ENCODE peak calls at places on chromosomes 12 and 14, in five cellular contexts. One of them, this sample, is unnamed.

GRCh38 chr12:57085999-57086950 is 2.6 kb upstream of the NAB2 start:
- DNase-seq in GM12878: no peak
- DNase-seq in K562: peak
- DNase-seq in breast epithelium: no peak
- DNase-seq in Peyer's patch: peak
- DNase-seq in this sample: no peak

GRCh38 chr12:101857043-101857558 is 20.3 kb upstream of the DRAM1 start:
- DNase-seq in GM12878: no peak
- DNase-seq in K562: no peak
- DNase-seq in breast epithelium: no peak
- DNase-seq in Peyer's patch: no peak
- DNase-seq in this sample: no peak

GRCh38 chr14:103284574-103285467 is 49.2 kb upstream of the EIF5 start:
- DNase-seq in GM12878: no peak
- DNase-seq in K562: no peak
- DNase-seq in breast epithelium: no peak
- DNase-seq in Peyer's patch: no peak
- DNase-seq in this sample: no peak

GRCh38 chr12:1093166-1093751 is 102.2 kb downstream of the ERC1 start:
- DNase-seq in GM12878: no peak
- DNase-seq in K562: no peak
- DNase-seq in breast epithelium: no peak
- DNase-seq in Peyer's patch: no peak
- DNase-seq in this sample: peak

GRCh38 chr12:110234197-110235154 is 46.6 kb upstream of the ATP2A2 start:
- DNase-seq in GM12878: no peak
- DNase-seq in K562: no peak
- DNase-seq in breast epithelium: no peak
- DNase-seq in Peyer's patch: no peak
- DNase-seq in this sample: no peak

GRCh38 chr14:90693413-90693812 is 122.8 kb downstream of the TTC7B start:
- DNase-seq in GM12878: no peak
- DNase-seq in K562: no peak
- DNase-seq in breast epithelium: no peak
- DNase-seq in Peyer's patch: no peak
- DNase-seq in this sample: no peak

GRCh38 chr14:40252817-40253447 is 820.7 kb upstream of the FBXO33 start:
- DNase-seq in GM12878: no peak
- DNase-seq in K562: no peak
- DNase-seq in breast epithelium: no peak
- DNase-seq in Peyer's patch: no peak
- DNase-seq in this sample: no peak

GRCh38 chr12:3661028-3661427 is 91.9 kb downstream of the CRACR2A start:
- DNase-seq in GM12878: no peak
- DNase-seq in K562: no peak
- DNase-seq in breast epithelium: no peak
- DNase-seq in Peyer's patch: no peak
- DNase-seq in this sample: no peak

GRCh38 chr12:12715459-12716150 is 1.6 kb upstream of the CDKN1B start:
- DNase-seq in GM12878: no peak
- DNase-seq in K562: no peak
- DNase-seq in breast epithelium: no peak
- DNase-seq in Peyer's patch: peak
- DNase-seq in this sample: peak

GRCh38 chr12:103144278-103144677 is 186.8 kb downstream of the ASCL1 start:
- DNase-seq in GM12878: peak
- DNase-seq in K562: no peak
- DNase-seq in breast epithelium: no peak
- DNase-seq in Peyer's patch: no peak
- DNase-seq in this sample: no peak

GRCh38 chr12:29148065-29148957 is 767 bp upstream of the FAR2 start:
- DNase-seq in GM12878: no peak
- DNase-seq in K562: peak
- DNase-seq in breast epithelium: no peak
- DNase-seq in Peyer's patch: peak
- DNase-seq in this sample: no peak

GRCh38 chr14:64645220-64645891 is 58.9 kb upstream of the PLEKHG3 start:
- DNase-seq in GM12878: no peak
- DNase-seq in K562: no peak
- DNase-seq in breast epithelium: no peak
- DNase-seq in Peyer's patch: no peak
- DNase-seq in this sample: no peak

GRCh38 chr12:73057428-73057827 is 785.3 kb downstream of the TRHDE start:
- DNase-seq in GM12878: no peak
- DNase-seq in K562: no peak
- DNase-seq in breast epithelium: no peak
- DNase-seq in Peyer's patch: no peak
- DNase-seq in this sample: no peak

GRCh38 chr14:29222671-29223268 is 456.2 kb downstream of the FOXG1 start:
- DNase-seq in GM12878: no peak
- DNase-seq in K562: no peak
- DNase-seq in breast epithelium: no peak
- DNase-seq in Peyer's patch: no peak
- DNase-seq in this sample: no peak

GRCh38 chr14:100711493-100711892 is 15.2 kb upstream of the DLK1 start:
- DNase-seq in GM12878: no peak
- DNase-seq in K562: no peak
- DNase-seq in breast epithelium: no peak
- DNase-seq in Peyer's patch: no peak
- DNase-seq in this sample: no peak

GRCh38 chr14:90660865-90661570 is 155.2 kb downstream of the TTC7B start:
- DNase-seq in GM12878: no peak
- DNase-seq in K562: no peak
- DNase-seq in breast epithelium: no peak
- DNase-seq in Peyer's patch: peak
- DNase-seq in this sample: no peak

GRCh38 chr14:63186453-63186852 is 17.8 kb upstream of the RHOJ start:
- DNase-seq in GM12878: no peak
- DNase-seq in K562: no peak
- DNase-seq in breast epithelium: no peak
- DNase-seq in Peyer's patch: no peak
- DNase-seq in this sample: no peak

GRCh38 chr14:52446355-52446754 is 106.0 kb downstream of the TXNDC16 start:
- DNase-seq in GM12878: no peak
- DNase-seq in K562: no peak
- DNase-seq in breast epithelium: no peak
- DNase-seq in Peyer's patch: no peak
- DNase-seq in this sample: no peak

GRCh38 chr12:58877243-58877743 is 43.0 kb downstream of the LRIG3 start:
- DNase-seq in GM12878: no peak
- DNase-seq in K562: no peak
- DNase-seq in breast epithelium: no peak
- DNase-seq in Peyer's patch: no peak
- DNase-seq in this sample: peak

GRCh38 chr12:6563448-6564050 is 4.5 kb downstream of the NOP2 start:
- DNase-seq in GM12878: no peak
- DNase-seq in K562: peak
- DNase-seq in breast epithelium: no peak
- DNase-seq in Peyer's patch: peak
- DNase-seq in this sample: no peak

GRCh38 chr14:101590062-101590461 is 28.8 kb downstream of the DIO3 start:
- DNase-seq in GM12878: no peak
- DNase-seq in K562: no peak
- DNase-seq in breast epithelium: no peak
- DNase-seq in Peyer's patch: no peak
- DNase-seq in this sample: no peak

GRCh38 chr12:132407525-132407924 is 78.1 kb upstream of the GALNT9 start:
- DNase-seq in GM12878: no peak
- DNase-seq in K562: peak
- DNase-seq in breast epithelium: no peak
- DNase-seq in Peyer's patch: no peak
- DNase-seq in this sample: no peak

GRCh38 chr12:25925064-25925463 is 33.4 kb upstream of the RASSF8 start:
- DNase-seq in GM12878: no peak
- DNase-seq in K562: no peak
- DNase-seq in breast epithelium: no peak
- DNase-seq in Peyer's patch: no peak
- DNase-seq in this sample: no peak

GRCh38 chr14:23443881-23444280 is 8.4 kb upstream of the MYH7 start:
- DNase-seq in GM12878: no peak
- DNase-seq in K562: no peak
- DNase-seq in breast epithelium: no peak
- DNase-seq in Peyer's patch: peak
- DNase-seq in this sample: no peak

GRCh38 chr12:30829876-30830275 is 75.1 kb upstream of the CAPRIN2 start:
- DNase-seq in GM12878: no peak
- DNase-seq in K562: no peak
- DNase-seq in breast epithelium: no peak
- DNase-seq in Peyer's patch: no peak
- DNase-seq in this sample: no peak

GRCh38 chr14:64826845-64827244 is 52.9 kb downstream of the SPTB start:
- DNase-seq in GM12878: no peak
- DNase-seq in K562: no peak
- DNase-seq in breast epithelium: no peak
- DNase-seq in Peyer's patch: no peak
- DNase-seq in this sample: no peak

GRCh38 chr14:35384386-35385041 is 20.0 kb downstream of the NFKBIA start:
- DNase-seq in GM12878: no peak
- DNase-seq in K562: no peak
- DNase-seq in breast epithelium: no peak
- DNase-seq in Peyer's patch: peak
- DNase-seq in this sample: peak
- TF ChIP-seq CTCF in GM12878: no peak
- TF ChIP-seq CTCF in K562: peak
- TF ChIP-seq CTCF in breast epithelium: no peak
- TF ChIP-seq CTCF in Peyer's patch: no peak
- TF ChIP-seq CTCF in this sample: peak

GRCh38 chr14:73640796-73641195 is 4.0 kb upstream of the DNAL1 start:
- DNase-seq in GM12878: no peak
- DNase-seq in K562: no peak
- DNase-seq in breast epithelium: no peak
- DNase-seq in Peyer's patch: no peak
- DNase-seq in this sample: no peak

GRCh38 chr14:73645248-73645610 is 443 bp downstream of the DNAL1 start:
- DNase-seq in GM12878: no peak
- DNase-seq in K562: no peak
- DNase-seq in breast epithelium: no peak
- DNase-seq in Peyer's patch: no peak
- DNase-seq in this sample: no peak

DNA sequence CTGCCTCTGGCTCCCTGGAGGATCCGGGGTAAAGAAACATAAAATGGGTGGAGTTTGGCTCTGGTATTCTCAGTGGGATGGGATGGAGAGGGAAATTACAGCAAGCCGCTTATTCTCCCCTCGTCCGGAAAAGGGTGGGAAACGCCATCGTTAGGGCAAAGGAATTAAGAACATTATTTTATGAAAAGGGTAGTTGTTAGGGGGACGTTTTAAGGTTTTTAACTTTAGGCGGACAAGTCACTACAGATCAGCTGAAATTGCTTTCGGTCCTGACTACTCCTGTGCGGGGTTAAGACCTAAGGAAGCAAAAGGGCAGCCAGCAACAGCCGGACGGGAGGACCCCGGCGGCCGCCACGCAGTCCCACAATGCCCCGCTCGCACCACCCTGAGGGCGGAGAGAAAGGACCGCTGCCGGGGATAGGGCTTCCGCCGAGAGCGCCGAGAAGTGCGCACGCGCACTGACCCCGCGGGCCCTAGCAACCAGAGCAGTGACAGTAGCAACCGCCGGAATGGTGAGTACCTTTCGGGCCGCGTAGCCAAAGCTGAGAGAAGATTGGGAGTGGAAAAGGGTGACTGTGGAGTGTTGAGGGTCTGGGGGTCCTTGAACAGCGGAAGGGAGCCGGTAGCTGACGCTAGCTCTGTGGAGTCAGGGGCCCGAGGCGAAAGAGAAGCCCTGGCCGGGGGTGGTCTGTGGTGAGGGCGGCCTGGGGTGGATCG is at the start of gene DNAL1:
- DNase-seq in GM12878: peak
- DNase-seq in K562: peak
- DNase-seq in breast epithelium: peak
- DNase-seq in Peyer's patch: peak
- DNase-seq in this sample: peak
- TF ChIP-seq POLR2A in GM12878: peak
- TF ChIP-seq POLR2A in K562: peak
- TF ChIP-seq POLR2A in breast epithelium: no peak
- TF ChIP-seq POLR2A in Peyer's patch: peak
- TF ChIP-seq POLR2A in this sample: peak

GRCh38 chr12:70590549-70591226 is 46.5 kb downstream of the PTPRB start:
- DNase-seq in GM12878: no peak
- DNase-seq in K562: no peak
- DNase-seq in breast epithelium: no peak
- DNase-seq in Peyer's patch: no peak
- DNase-seq in this sample: no peak
- TF ChIP-seq CTCF in GM12878: no peak
- TF ChIP-seq CTCF in K562: no peak
- TF ChIP-seq CTCF in breast epithelium: no peak
- TF ChIP-seq CTCF in Peyer's patch: no peak
- TF ChIP-seq CTCF in this sample: no peak

DNA sequence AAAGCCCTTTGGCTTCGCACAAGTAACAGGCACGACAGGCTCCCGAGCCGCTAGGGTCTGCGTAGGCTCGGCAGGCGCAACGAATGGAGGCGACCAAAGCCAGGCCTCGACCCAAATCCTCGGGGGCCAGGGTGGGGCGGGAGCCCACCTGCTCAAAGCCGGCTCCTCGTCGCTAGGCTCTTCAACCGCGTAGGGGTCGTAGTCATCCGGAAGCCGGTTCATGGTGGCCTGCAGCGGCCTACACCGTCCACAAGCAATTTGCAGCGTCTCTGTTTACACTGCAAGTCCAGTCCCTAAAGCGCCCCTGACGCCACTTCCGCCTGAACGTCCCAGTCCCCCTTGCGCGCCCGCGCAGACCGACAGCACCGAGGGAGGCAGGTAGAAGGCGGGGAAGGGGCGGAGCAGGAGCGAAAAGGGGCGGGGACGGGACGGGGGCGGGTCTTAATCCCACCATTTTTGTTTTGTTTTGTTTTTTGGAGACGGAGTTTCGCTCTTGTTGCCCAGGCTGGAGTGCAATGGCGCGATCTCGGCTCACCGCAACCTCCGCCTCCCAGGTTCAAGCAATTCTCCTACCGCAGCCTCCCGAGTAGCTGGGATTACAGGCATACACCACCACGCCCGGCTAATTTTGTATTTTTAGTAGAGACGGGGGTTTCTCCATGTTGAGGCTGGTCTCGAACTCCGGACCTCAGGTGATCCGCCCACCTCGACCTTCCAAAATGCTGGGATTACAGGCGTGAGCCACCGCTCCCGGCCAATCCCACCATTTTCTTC is at the start of gene EAPP:
- DNase-seq in GM12878: peak
- DNase-seq in K562: peak
- DNase-seq in breast epithelium: peak
- DNase-seq in Peyer's patch: peak
- DNase-seq in this sample: peak
- TF ChIP-seq POLR2A in GM12878: peak
- TF ChIP-seq POLR2A in K562: peak
- TF ChIP-seq POLR2A in breast epithelium: peak
- TF ChIP-seq POLR2A in Peyer's patch: peak
- TF ChIP-seq POLR2A in this sample: peak

This sample was measured in tibial nerve.